ENCODE peak calls at places on chromosomes 3 and 15, in five cellular contexts. G is endothelial cell, V is esophagus squamous epithelium, S is Daoy, M is pons. P is an unnamed sample.

GRCh38 chr3:64129106-64129505 is 96.2 kb downstream of the PRICKLE2 start:
- DNase-seq in S (no peak), M (no peak), G (no peak), V (no peak), P (no peak)

GRCh38 chr3:78951546-78951945 is 816.3 kb downstream of the ROBO1 start:
- DNase-seq in M (no peak), V (no peak), G (no peak), S (no peak), P (no peak)

GRCh38 chr15:80105193-80105984 is 45.9 kb downstream of the ZFAND6 start:
- DNase-seq in G (no peak), S (peak), M (no peak), V (no peak), P (no peak)

GRCh38 chr3:14914777-14915113 is 32.6 kb upstream of the NR2C2 start:
- DNase-seq in V (no peak), M (no peak), G (no peak), S (no peak), P (no peak)

GRCh38 chr15:43483306-43484128 is 9.4 kb downstream of the TP53BP1 start:
- DNase-seq in V (no peak), S (no peak), M (peak), G (no peak), P (no peak)

GRCh38 chr15:35755237-35755802 is 209.4 kb upstream of the DPH6 start:
- DNase-seq in M (no peak), G (no peak), S (no peak), V (no peak), P (no peak)

GRCh38 chr3:51982352-51982837 is 940 bp upstream of the ACY1 start:
- DNase-seq in S (peak), M (no peak), G (peak), V (no peak), P (peak)

GRCh38 chr15:62606376-62607164 is 436.0 kb upstream of the TPM1 start:
- DNase-seq in V (no peak), G (no peak), S (peak), M (peak), P (peak)

GRCh38 chr3:14336414-14337285 is 65.8 kb upstream of the SLC6A6 start:
- DNase-seq in S (no peak), G (no peak), M (no peak), V (no peak), P (no peak)

GRCh38 chr3:62095756-62096155 is 277.6 kb downstream of the FEZF2 start:
- DNase-seq in M (no peak), S (no peak), V (no peak), G (no peak), P (no peak)

GRCh38 chr15:63013052-63013808 is 29.3 kb upstream of the TPM1 start:
- DNase-seq in G (no peak), V (no peak), M (no peak), S (peak), P (peak)

P was measured in SJCRH30.